ENCODE peak calls at places on chromosomes 6 and 20, in nine cellular contexts. O, B, I, L, U, K, Q, X and E are unnamed samples.

GRCh38 chr6:155499574-155499973 is 43.9 kb upstream of the NOX3 start:
- DNase-seq in O (no peak), L (no peak), K (no peak), X (no peak), B (no peak), U (no peak), I (no peak), Q (no peak), E (no peak)

GRCh38 chr6:132198896-132199295 is 202.4 kb downstream of the MOXD1 start:
- DNase-seq in Q (peak; percentile 89), I (no peak), X (no peak), L (no peak), U (no peak), K (no peak), O (no peak), B (peak; percentile 51), E (no peak)

GRCh38 chr6:11366183-11366933 is 133.9 kb upstream of the NEDD9 start:
- DNase-seq in B (no peak), K (no peak), O (no peak), U (peak; percentile 27), I (no peak), Q (no peak), L (no peak), X (peak; percentile 63), E (no peak)

GRCh38 chr20:37693629-37694626 is at the start of gene CTNNBL1:
- DNase-seq in Q (peak; percentile 97), I (peak; percentile 98), K (peak; percentile 98), L (peak; percentile 95), U (peak; percentile 93), B (peak; percentile 99), X (peak; percentile 97), O (peak; percentile 98), E (peak; percentile 97)

GRCh38 chr20:32839982-32840285 is 18.8 kb upstream of the EFCAB8 start:
- DNase-seq in O (no peak), B (no peak), Q (no peak), L (no peak), I (no peak), X (no peak), U (no peak), K (no peak), E (no peak)

GRCh38 chr6:121971886-121972285 is 427.6 kb upstream of the HSF2 start:
- DNase-seq in O (no peak), U (no peak), I (no peak), K (no peak), X (no peak), L (no peak), B (no peak), Q (no peak), E (no peak)

GRCh38 chr6:12060780-12061619 is 48.9 kb downstream of the HIVEP1 start:
- DNase-seq in Q (peak; percentile 51), O (peak; percentile 64), L (peak; percentile 37), K (peak; percentile 82), I (peak; percentile 88), B (no peak), X (peak; percentile 92), U (peak; percentile 85), E (no peak)

GRCh38 chr6:12241493-12242214 is 48.5 kb upstream of the EDN1 start:
- DNase-seq in K (peak; percentile 35), O (no peak), B (no peak), Q (no peak), X (no peak), U (no peak), I (no peak), L (no peak), E (no peak)

GRCh38 chr6:43953794-43954310 is 173.4 kb downstream of the MRPL14 start:
- DNase-seq in K (no peak), X (no peak), I (peak; percentile 80), L (no peak), O (no peak), Q (peak; percentile 31), U (no peak), B (no peak), E (peak; percentile 57)

GRCh38 chr20:58697867-58698703 is 5.5 kb downstream of the NPEPL1 start:
- DNase-seq in L (no peak), B (no peak), Q (no peak), K (peak; percentile 2), X (no peak), O (no peak), I (peak; percentile 17), U (no peak), E (peak; percentile 70)

GRCh38 chr20:20658123-20658522 is 54.3 kb downstream of the RALGAPA2 start:
- DNase-seq in I (no peak), L (no peak), X (no peak), Q (no peak), K (no peak), U (no peak), O (no peak), B (no peak), E (no peak)

GRCh38 chr20:408843-409696 is 971 bp downstream of the RBCK1 start:
- DNase-seq in U (no peak), L (no peak), B (no peak), X (no peak), K (no peak), I (no peak), O (no peak), Q (no peak), E (no peak)

GRCh38 chr20:38674178-38675133 is 49.8 kb upstream of the SLC32A1 start:
- DNase-seq in L (no peak), Q (peak; percentile 49), O (no peak), I (peak; percentile 92), K (peak; percentile 11), B (no peak), X (peak; percentile 67), U (peak; percentile 22), E (no peak)

GRCh38 chr20:49552007-49552406 is 15.9 kb downstream of the PTGIS start:
- DNase-seq in B (no peak), O (no peak), I (no peak), L (no peak), K (no peak), X (no peak), U (no peak), Q (no peak), E (no peak)
- H3K27ac ChIP-seq in B (no peak overlapping the region), O (peak overlapping the region; percentile 61), I (no peak overlapping the region), L (peak overlapping the region; percentile 97), K (peak overlapping the region; percentile 1), X (no peak overlapping the region), U (no peak overlapping the region), Q (no peak overlapping the region), E (peak overlapping the region; percentile 94)

GRCh38 chr6:125044667-125045066 is 82.4 kb downstream of the RNF217 start:
- DNase-seq in X (no peak), B (no peak), K (no peak), O (no peak), Q (no peak), U (no peak), L (no peak), I (no peak), E (no peak)

GRCh38 chr6:125041740-125042459 is 79.7 kb downstream of the RNF217 start:
- DNase-seq in Q (peak; percentile 31), X (no peak), I (no peak), O (no peak), B (peak; percentile 69), L (no peak), U (no peak), K (no peak), E (no peak)

GRCh38 chr6:125044066-125044465 is 81.8 kb downstream of the RNF217 start:
- DNase-seq in B (no peak), K (no peak), Q (no peak), U (no peak), X (no peak), I (no peak), O (no peak), L (no peak), E (no peak)

GRCh38 chr6:125048274-125048673 is 86.0 kb downstream of the RNF217 start:
- DNase-seq in Q (no peak), I (no peak), L (no peak), B (no peak), X (no peak), U (no peak), K (no peak), O (no peak), E (no peak)

DNA sequence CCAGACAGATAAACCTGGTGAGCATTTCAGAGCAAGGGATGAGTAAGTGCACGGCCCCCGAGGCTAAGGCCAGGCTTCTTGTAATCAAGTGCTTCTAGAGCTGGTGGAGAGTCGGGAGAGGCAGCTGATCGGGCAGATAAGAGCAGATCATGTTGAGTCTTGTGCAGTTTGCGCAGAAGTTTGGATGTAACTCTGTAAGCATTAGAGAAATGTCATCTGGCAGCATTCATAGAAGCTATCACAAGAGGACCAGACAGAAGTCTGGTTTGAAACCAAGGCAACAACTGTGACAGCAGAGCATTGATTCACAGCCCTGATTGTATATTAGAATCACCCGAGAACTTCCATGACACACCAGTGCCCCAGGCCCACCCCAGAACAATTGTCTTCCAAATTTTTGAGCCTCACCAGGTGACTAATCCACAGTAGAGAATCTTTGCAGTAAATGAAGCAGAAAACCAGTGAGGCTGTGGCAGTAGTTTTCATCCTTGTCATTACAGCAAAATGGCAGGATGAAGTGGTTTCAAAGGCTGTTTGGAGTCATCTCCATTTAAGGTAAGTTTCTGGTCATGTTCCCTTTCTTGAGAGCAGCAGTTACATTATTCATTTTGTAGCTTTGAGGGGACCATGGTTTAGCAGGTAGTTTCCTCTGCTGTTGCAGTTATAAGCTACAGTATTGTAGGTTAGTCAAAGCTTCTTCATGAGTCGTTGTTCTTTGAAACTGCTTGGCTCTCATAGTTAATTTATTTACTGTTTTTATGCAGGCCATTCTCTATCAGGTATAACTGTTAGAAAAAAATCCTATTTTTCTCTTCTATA is 84.1 kb downstream of the RNF217 start:
- DNase-seq in I (no peak), L (no peak), K (no peak), X (no peak), Q (no peak), O (no peak), U (no peak), B (peak; percentile 18), E (no peak)
- H3K27ac ChIP-seq in I (no peak overlapping the region), L (no peak overlapping the region), K (no peak overlapping the region), X (no peak overlapping the region), Q (no peak overlapping the region), O (no peak overlapping the region), U (no peak overlapping the region), B (no peak overlapping the region), E (no peak overlapping the region)

DNA sequence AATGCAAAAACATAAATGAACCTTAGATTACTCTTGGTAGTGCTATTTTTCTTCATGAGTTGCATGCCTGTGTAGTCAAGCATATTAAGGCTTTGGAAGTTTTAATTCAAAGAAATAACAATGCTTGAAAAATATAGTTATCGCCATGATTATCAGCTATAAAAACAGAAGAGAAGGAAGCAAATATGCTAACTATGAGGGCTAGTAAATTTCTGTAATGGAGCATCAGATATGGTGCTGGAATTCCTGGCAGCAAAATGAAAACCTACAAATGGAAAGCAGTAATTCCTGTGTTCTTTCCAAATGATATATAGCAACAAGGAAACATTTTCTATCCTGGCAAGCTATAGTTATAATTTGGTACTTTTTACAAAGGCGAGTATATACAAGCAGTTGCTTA is 29.7 kb downstream of the DOP1A start:
- DNase-seq in O (no peak), I (no peak), B (no peak), L (no peak), K (no peak), Q (no peak), X (no peak), U (no peak), E (no peak)
- H3K27ac ChIP-seq in O (no peak overlapping the region), I (no peak overlapping the region), B (no peak overlapping the region), L (no peak overlapping the region), K (no peak overlapping the region), Q (no peak overlapping the region), X (no peak overlapping the region), U (no peak overlapping the region), E (no peak overlapping the region)

DNA sequence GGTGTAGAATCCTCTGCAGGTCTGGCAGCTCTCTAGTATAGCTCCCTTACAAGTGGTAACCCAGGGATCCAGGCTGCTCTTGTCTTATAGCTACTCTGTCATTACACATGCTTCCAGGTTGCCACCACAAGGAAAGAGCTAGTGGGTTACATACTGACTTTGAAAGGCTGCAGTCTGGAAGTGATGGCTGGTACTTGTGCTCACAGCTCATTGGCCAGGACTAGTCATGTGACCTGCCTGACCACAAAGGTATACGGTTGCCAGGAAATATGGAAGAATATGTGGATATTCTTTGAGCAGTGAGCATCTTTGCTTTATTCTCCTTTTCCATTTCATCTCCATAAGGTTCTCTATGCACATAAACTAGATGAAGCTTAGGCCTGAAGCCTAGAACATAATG is 46.0 kb downstream of the RREB1 start:
- DNase-seq in O (no peak), L (no peak), Q (no peak), U (no peak), X (no peak), K (no peak), B (no peak), I (no peak), E (no peak)
- H3K27ac ChIP-seq in O (peak overlapping the region; percentile 19), L (no peak overlapping the region), Q (no peak overlapping the region), U (no peak overlapping the region), X (no peak overlapping the region), K (peak overlapping the region; percentile 66), B (no peak overlapping the region), I (no peak overlapping the region), E (no peak overlapping the region)